ENCODE peak calls at places on chromosome 1, in four cellular contexts. T is A549, B is HepG2, D is K562. V is an unnamed sample.

GRCh38 chr1:223244366-223245103 is 101.5 kb upstream of the TLR5 start:
- DNase-seq in B (no peak), D (peak; percentile 75), T (no peak), V (peak; percentile 30)

GRCh38 chr1:226371866-226372490 is 35.9 kb downstream of the PARP1 start:
- DNase-seq in B (no peak), T (no peak), D (no peak), V (no peak)

GRCh38 chr1:102191723-102192122 is 195.0 kb upstream of the OLFM3 start:
- DNase-seq in D (peak; percentile 4), T (no peak), B (peak; percentile 45), V (peak; percentile 7)

GRCh38 chr1:150513275-150513885 is 2.2 kb upstream of the FALEC start:
- DNase-seq in B (no peak), D (peak; percentile 74), T (no peak), V (no peak)

GRCh38 chr1:233614743-233615521 is 1.0 kb downstream of the KCNK1 start:
- DNase-seq in T (no peak), D (no peak), B (no peak), V (no peak)

GRCh38 chr1:20386682-20387081 is 96.0 kb downstream of the VWA5B1 start:
- DNase-seq in D (no peak), B (no peak), T (no peak), V (no peak)

GRCh38 chr1:234619794-234620247 is 9.8 kb upstream of the IRF2BP2 start:
- DNase-seq in B (peak; percentile 97), D (no peak), T (no peak), V (no peak)

GRCh38 chr1:221987860-221988520 is 246.1 kb upstream of the DUSP10 start:
- DNase-seq in B (peak; percentile 9), D (peak; percentile 82), T (peak; percentile 25), V (no peak)

GRCh38 chr1:203702130-203702577 is 62.8 kb upstream of the LAX1 start:
- DNase-seq in T (peak; percentile 63), D (peak; percentile 84), B (peak; percentile 36), V (peak; percentile 40)

GRCh38 chr1:30415171-30415940 is 308.0 kb downstream of the MATN1 start:
- DNase-seq in B (no peak), D (no peak), T (no peak), V (no peak)

GRCh38 chr1:98920441-98921110 is 84.1 kb downstream of the PLPPR5 start:
- DNase-seq in D (no peak), T (no peak), B (no peak), V (no peak)

GRCh38 chr1:159008744-159009188 is 941 bp upstream of the IFI16 start:
- DNase-seq in T (no peak), D (no peak), B (no peak), V (peak; percentile 69)

GRCh38 chr1:6820899-6821298 is 35.6 kb downstream of the CAMTA1 start:
- DNase-seq in T (no peak), B (no peak), D (no peak), V (peak; percentile 27)

GRCh38 chr1:159867322-159868064 is 5.0 kb upstream of the VSIG8 start:
- DNase-seq in D (no peak), T (no peak), B (no peak), V (no peak)

GRCh38 chr1:78836736-78837135 is 169.8 kb downstream of the ADGRL4 start:
- DNase-seq in B (no peak), D (no peak), T (no peak), V (no peak)

GRCh38 chr1:25572708-25573590 is 29.5 kb downstream of the LDLRAP1 start:
- DNase-seq in T (peak; percentile 64), D (peak; percentile 77), B (no peak), V (no peak)

GRCh38 chr1:206547104-206547503 is 39.8 kb downstream of the RASSF5 start:
- DNase-seq in T (no peak), B (no peak), D (no peak), V (no peak)

GRCh38 chr1:201229771-201230635 is 39.4 kb downstream of the IGFN1 start:
- DNase-seq in T (no peak), D (no peak), B (no peak), V (no peak)

GRCh38 chr1:177309884-177310283 is 139.1 kb downstream of the BRINP2 start:
- DNase-seq in D (no peak), T (no peak), B (no peak), V (no peak)

GRCh38 chr1:9476790-9477463 is 62.3 kb upstream of the SLC25A33 start:
- DNase-seq in B (no peak), T (no peak), D (no peak), V (no peak)

GRCh38 chr1:201676061-201676644 is 137.2 kb downstream of the NAV1 start:
- DNase-seq in T (peak; percentile 29), D (peak; percentile 28), B (no peak), V (no peak)

GRCh38 chr1:43910359-43910758 is 23.2 kb upstream of the ARTN start:
- DNase-seq in B (no peak), T (no peak), D (no peak), V (no peak)

GRCh38 chr1:53431725-53432306 is 27.4 kb upstream of the DMRTB1 start:
- DNase-seq in B (no peak), T (no peak), D (no peak), V (no peak)

GRCh38 chr1:86460998-86461397 is 7.7 kb upstream of the CLCA1 start:
- DNase-seq in T (no peak), B (no peak), D (peak; percentile 76), V (no peak)

GRCh38 chr1:21472861-21473260 is 32.9 kb downstream of the NBPF3 start:
- DNase-seq in B (no peak), T (no peak), D (no peak), V (no peak)

DNA sequence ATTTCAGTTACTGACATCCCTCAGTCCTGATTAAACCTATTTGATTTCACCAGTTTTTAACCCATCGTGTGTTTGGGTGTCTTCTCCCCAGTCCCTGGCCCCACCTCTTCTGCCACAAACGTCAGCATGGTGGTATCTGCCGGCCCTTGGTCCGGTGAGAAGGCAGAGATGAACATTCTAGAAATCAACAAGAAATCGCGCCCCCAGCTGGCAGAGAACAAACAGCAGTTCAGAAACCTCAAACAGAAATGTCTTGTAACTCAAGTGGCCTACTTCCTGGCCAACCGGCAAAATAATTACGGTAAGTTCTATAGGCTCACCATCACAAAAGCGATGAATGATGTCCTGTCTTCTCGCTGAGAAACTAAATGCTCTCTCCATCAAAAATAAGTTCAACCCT is 28.7 kb downstream of the NBPF3 start:
- DNase-seq in B (no peak), T (no peak), D (peak; percentile 79), V (no peak)
- TF ChIP-seq JUNB in B (no peak), T (no peak), D (no peak), V (no peak)

GRCh38 chr1:58739851-58740466 is 40.1 kb upstream of the MYSM1 start:
- DNase-seq in B (peak; percentile 52), D (peak; percentile 69), T (peak; percentile 23), V (no peak)
- TF ChIP-seq HDAC2 in B (no peak), D (no peak), T (no peak), V (no peak)

DNA sequence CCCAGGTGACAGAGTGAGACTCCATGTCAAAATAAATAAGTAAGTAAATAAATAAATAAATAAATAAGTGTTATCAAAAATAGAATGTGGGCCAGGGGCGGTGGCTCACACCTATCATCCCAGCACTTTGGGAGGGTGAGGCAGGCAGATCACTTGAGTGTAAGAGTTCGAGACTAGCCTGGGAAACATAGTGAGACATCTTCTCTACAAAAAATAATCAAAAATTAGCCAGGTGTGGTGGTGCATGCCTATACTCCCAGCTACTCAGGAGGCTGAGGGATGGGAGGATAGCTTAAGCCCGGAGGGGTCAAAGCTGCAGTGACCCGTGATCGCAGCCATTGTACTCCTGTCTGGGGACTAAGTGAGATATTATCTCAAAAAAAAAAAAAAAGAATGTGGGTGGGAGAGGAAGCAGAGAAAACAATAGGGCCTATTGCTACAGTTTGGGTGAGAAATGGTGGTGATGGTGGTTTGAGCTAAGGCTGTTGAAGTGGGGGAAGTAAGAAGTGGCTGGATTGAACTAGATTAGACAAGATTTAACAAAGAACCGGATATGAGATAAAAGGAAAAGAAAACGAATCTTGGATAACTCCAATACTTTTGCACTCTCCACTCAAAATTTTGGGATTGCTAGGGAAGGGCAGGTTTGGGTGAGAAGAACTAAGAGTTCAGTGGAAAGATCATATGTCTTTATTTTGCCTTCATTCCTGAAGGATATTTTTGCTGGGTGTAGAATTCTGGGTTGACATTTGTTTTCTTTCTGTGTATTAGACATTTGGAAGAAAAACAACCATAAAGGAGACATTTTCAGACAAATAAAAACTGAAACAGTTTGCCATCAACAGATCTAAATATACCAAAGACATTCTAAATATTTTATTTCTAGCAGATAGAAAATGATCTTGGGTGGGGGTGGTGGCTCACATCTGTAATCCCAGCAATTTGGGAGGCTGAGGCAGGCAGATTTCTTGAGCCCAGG is 57.1 kb upstream of the SPOCD1 start:
- DNase-seq in D (peak; percentile 47), T (no peak), B (no peak), V (no peak)
- TF ChIP-seq JUNB in D (no peak), T (no peak), B (no peak), V (no peak)

GRCh38 chr1:155983191-155984023 is 5.1 kb upstream of the ARHGEF2 start:
- DNase-seq in B (peak; percentile 44), D (peak; percentile 65), T (no peak), V (no peak)

GRCh38 chr1:155982106-155982505 is 3.8 kb upstream of the ARHGEF2 start:
- DNase-seq in D (no peak), T (no peak), B (no peak), V (no peak)

GRCh38 chr1:155979525-155980343 is 1.4 kb upstream of the ARHGEF2 start:
- DNase-seq in D (peak; percentile 85), B (no peak), T (no peak), V (no peak)

GRCh38 chr1:155981266-155982088 is 3.1 kb upstream of the ARHGEF2 start:
- DNase-seq in B (peak; percentile 54), D (peak; percentile 78), T (no peak), V (no peak)

DNA sequence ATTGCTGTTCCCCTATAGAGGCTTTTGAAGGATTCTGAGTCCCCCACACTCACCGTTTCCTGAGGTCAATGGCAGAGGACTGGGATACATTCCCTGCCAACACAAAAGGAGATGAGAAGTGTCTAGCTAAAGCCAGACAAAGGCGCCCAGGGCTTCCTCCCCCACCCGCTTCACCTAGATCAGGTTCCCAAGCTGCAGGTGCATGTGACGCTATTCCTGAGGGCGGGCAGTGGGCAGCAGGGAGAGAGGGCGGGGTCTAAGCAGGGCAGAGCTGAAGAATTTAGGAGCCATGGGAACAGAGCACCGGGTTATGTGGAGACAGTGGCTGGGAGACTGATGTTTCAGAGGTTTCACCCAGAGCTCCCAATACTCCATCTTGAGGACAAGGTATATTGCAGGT is 6.0 kb upstream of the ARHGEF2 start:
- DNase-seq in D (no peak), T (no peak), B (no peak), V (no peak)
- TF ChIP-seq HDAC2 in D (no peak), T (no peak), B (no peak), V (no peak)